ENCODE peak calls at places on chromosomes 4 and X, in five cellular contexts. W is aorta, H is endothelial cell of umbilical vein, O is Peyer's patch, G is stomach. T is an unnamed sample.

GRCh38 chrX:104696667-104697066 is 130.7 kb downstream of the IL1RAPL2 start:
- DNase-seq in W (no peak), H (no peak), O (no peak), G (no peak), T (no peak)

GRCh38 chr4:153603258-153603657 is 80.8 kb upstream of the TLR2 start:
- DNase-seq in W (no peak), H (no peak), O (no peak), G (no peak), T (no peak)

GRCh38 chr4:170423137-170423536 is 333.4 kb upstream of the AADAT start:
- DNase-seq in W (no peak), H (no peak), O (no peak), G (no peak), T (no peak)

GRCh38 chr4:54322817-54323417 is 93.8 kb downstream of the PDGFRA start:
- DNase-seq in W (peak; percentile 63), H (peak; percentile 60), O (peak; percentile 78), G (peak; percentile 81), T (peak; percentile 33)

GRCh38 chr4:123858465-123858864 is 461.9 kb downstream of the SPRY1 start:
- DNase-seq in W (no peak), H (no peak), O (no peak), G (no peak), T (no peak)

GRCh38 chr4:2943364-2944090 is 19.7 kb downstream of the NOP14 start:
- DNase-seq in W (no peak), H (no peak), O (peak; percentile 42), G (no peak), T (no peak)

GRCh38 chrX:146355440-146355839 is 454.1 kb upstream of the CXorf51B start:
- DNase-seq in W (no peak), H (no peak), O (no peak), G (no peak), T (no peak)

GRCh38 chrX:103806862-103807474 is 25.1 kb downstream of the RAB9B start:
- DNase-seq in W (no peak), H (no peak), O (no peak), G (no peak), T (no peak)

GRCh38 chrX:71366674-71367256 is 608 bp downstream of the TAF1 start:
- DNase-seq in W (no peak), H (peak; percentile 40), O (peak; percentile 49), G (no peak), T (no peak)

GRCh38 chr4:2260336-2261109 is 1.4 kb downstream of the MXD4 start:
- DNase-seq in W (peak; percentile 57), H (no peak), O (peak; percentile 49), G (peak; percentile 28), T (peak; percentile 10)

GRCh38 chr4:94491322-94491721 is 39.6 kb downstream of the PDLIM5 start:
- DNase-seq in W (no peak), H (peak; percentile 42), O (no peak), G (no peak), T (no peak)

GRCh38 chr4:73387552-73387951 is 16.5 kb upstream of the ALB start:
- DNase-seq in W (no peak), H (no peak), O (no peak), G (no peak), T (no peak)

GRCh38 chrX:143306991-143307965 is 210.0 kb downstream of the SPANXN3 start:
- DNase-seq in W (no peak), H (no peak), O (peak; percentile 59), G (no peak), T (no peak)

GRCh38 chr4:112421911-112422310 is 94.1 kb downstream of the NEUROG2 start:
- DNase-seq in W (no peak), H (no peak), O (no peak), G (no peak), T (no peak)

GRCh38 chrX:40177942-40178715 is 80.4 kb upstream of the BCOR start:
- DNase-seq in W (no peak), H (no peak), O (no peak), G (no peak), T (no peak)

GRCh38 chr4:160318567-160319220 is 1215.8 kb downstream of the RAPGEF2 start:
- DNase-seq in W (no peak), H (no peak), O (no peak), G (no peak), T (no peak)

GRCh38 chrX:43526206-43526605 is 129.9 kb upstream of the MAOA start:
- DNase-seq in W (no peak), H (no peak), O (no peak), G (no peak), T (no peak)

GRCh38 chr4:183455431-183456145 is 11.2 kb downstream of the CDKN2AIP start:
- DNase-seq in W (no peak), H (no peak), O (no peak), G (no peak), T (no peak)

GRCh38 chr4:2135083-2135482 is 76.0 kb downstream of the NAT8L start:
- DNase-seq in W (no peak), H (peak; percentile 39), O (no peak), G (no peak), T (no peak)

GRCh38 chrX:113644426-113644825 is 803.8 kb upstream of the AMOT start:
- DNase-seq in W (no peak), H (no peak), O (no peak), G (no peak), T (no peak)

GRCh38 chr4:147597561-147597960 is 19.6 kb upstream of the TMEM184C start:
- DNase-seq in W (no peak), H (no peak), O (no peak), G (no peak), T (no peak)

GRCh38 chr4:108646706-108647105 is 3.7 kb upstream of the OSTC start:
- DNase-seq in W (no peak), H (no peak), O (no peak), G (no peak), T (no peak)

GRCh38 chr4:138562544-138562961 is 320.4 kb upstream of the SLC7A11 start:
- DNase-seq in W (no peak), H (peak; percentile 72), O (no peak), G (no peak), T (no peak)

GRCh38 chrX:129678176-129678880 is 23.6 kb upstream of the APLN start:
- DNase-seq in W (peak; percentile 63), H (peak; percentile 22), O (peak; percentile 72), G (peak; percentile 55), T (no peak)

GRCh38 chr4:168619266-168619631 is 122.4 kb downstream of the PALLD start:
- DNase-seq in W (no peak), H (no peak), O (no peak), G (no peak), T (no peak)

GRCh38 chr4:8266508-8266907 is 3.0 kb upstream of the HTRA3 start:
- DNase-seq in W (no peak), H (no peak), O (no peak), G (no peak), T (no peak)

GRCh38 chrX:22159071-22159470 is 113.6 kb upstream of the CBLL2 start:
- DNase-seq in W (no peak), H (no peak), O (no peak), G (no peak), T (no peak)

GRCh38 chr4:27084685-27085356 is 224.2 kb downstream of the STIM2 start:
- DNase-seq in W (no peak), H (peak; percentile 39), O (peak; percentile 53), G (peak; percentile 53), T (peak; percentile 18)

GRCh38 chr4:46389301-46389761 is 597 bp downstream of the GABRA2 start:
- DNase-seq in W (peak; percentile 24), H (no peak), O (peak; percentile 74), G (no peak), T (no peak)

GRCh38 chrX:40267334-40268118 is 169.8 kb upstream of the BCOR start:
- DNase-seq in W (peak; percentile 73), H (peak; percentile 3), O (no peak), G (no peak), T (no peak)

GRCh38 chr4:122930877-122931276 is 8.5 kb upstream of the NUDT6 start:
- DNase-seq in W (no peak), H (peak; percentile 40), O (no peak), G (no peak), T (no peak)

GRCh38 chr4:147101678-147102077 is 156.0 kb upstream of the TTC29 start:
- DNase-seq in W (no peak), H (peak; percentile 28), O (no peak), G (no peak), T (no peak)

GRCh38 chr4:68951806-68952585 is 392 bp upstream of the UGT2A3 start:
- DNase-seq in W (no peak), H (no peak), O (no peak), G (no peak), T (no peak)

GRCh38 chr4:158018090-158018808 is 154.6 kb downstream of the GASK1B start:
- DNase-seq in W (no peak), H (peak; percentile 67), O (no peak), G (no peak), T (no peak)
- H3K27ac ChIP-seq in W (no peak overlapping the region), H (no peak overlapping the region), O (no peak overlapping the region), G (no peak overlapping the region), T (no peak overlapping the region)

DNA sequence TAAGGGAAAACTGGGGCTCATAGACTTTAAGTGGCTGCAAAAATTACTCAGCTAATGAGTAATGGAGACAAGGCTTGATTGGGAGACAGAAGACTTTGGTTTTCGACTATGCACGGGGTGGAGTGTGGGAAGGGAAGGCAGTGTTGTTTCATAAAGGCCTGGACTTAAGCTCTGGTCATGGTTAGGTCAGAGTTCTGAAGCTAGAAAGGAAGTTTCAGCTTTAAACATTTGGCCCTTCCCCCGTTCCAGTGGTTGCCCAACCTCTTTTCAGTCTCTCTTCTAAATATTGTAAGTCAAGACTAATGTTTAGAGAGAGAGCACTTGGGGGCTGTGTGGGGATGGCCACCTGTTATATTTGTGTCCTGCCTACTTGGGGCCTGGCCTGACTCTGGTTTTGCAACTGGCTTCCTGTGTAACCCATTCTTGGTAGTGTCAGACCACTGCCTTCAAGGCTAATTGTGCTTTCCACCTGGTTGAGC is 21.0 kb downstream of the MSN start:
- DNase-seq in W (no peak), H (no peak), O (peak; percentile 61), G (no peak), T (no peak)
- H3K4me1 ChIP-seq in W (no peaks in the 10 kb centered on the region), H (peaks cover 64% of the 10 kb centered on the region), O (peaks cover 16% of the 10 kb centered on the region), G (peaks cover 70% of the 10 kb centered on the region), T (peaks cover 90% of the 10 kb centered on the region)

DNA sequence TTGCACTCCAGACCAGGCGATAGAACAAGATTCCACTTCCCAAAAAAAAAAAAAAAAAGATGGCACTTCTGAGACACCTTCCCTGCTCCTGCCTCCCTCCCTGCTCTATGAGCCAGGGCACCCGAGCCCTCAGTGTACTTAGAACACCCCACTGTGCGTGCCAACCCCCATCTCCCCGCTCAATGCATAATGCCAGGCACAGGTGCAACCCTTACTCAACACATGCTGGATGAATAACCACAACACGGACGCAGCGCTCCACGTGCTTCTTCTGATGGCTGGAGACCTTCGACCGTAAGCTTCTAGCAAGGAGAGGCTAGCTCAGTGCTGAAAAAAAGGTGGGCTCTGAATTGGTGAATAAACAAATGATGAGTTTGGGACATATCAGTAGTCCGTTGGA is 19.9 kb upstream of the IRAK1 start:
- DNase-seq in W (no peak), H (no peak), O (no peak), G (no peak), T (no peak)
- H3K27ac ChIP-seq in W (no peak overlapping the region), H (no peak overlapping the region), O (no peak overlapping the region), G (no peak overlapping the region), T (no peak overlapping the region)

DNA sequence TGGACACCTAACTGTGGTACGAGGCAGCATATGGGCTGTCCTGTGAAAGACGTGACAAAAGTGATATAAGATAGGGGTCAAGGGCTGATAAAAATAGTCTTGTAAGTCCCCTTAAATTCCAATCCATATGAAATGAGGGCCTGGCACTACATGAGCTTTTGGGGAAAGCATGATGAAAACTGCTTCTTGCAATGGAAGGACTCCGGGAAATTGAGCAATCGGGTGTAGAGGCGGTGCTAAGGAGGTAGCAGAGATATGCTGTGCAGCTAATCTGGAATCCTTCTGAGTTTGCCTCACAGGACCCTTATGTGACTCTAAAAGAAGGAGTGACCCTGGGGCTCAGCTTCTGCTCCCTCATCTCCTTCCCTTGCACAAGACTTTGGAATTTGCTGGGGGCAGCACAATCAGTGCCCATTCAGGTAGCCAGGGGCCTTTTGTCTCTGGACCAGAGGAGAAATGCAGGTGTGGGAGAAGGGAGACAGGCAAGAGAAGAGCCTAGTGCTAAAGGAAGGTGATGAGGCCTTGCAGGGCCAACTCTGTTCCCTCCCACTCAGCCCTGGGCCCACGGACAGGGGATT is 12.8 kb downstream of the CLDN2 start:
- DNase-seq in W (no peak), H (no peak), O (no peak), G (no peak), T (no peak)
- H3K4me1 ChIP-seq in W (no peaks in the 10 kb centered on the region), H (peaks cover 21% of the 10 kb centered on the region), O (no peaks in the 10 kb centered on the region), G (no peaks in the 10 kb centered on the region), T (no peaks in the 10 kb centered on the region)

T was measured in CD8-positive, alpha-beta T cell.